ENCODE peak calls at places on chromosomes 5 and 9, in five cellular contexts. One of them, this sample, is unnamed.

GRCh38 chr9:33506626-33507370 is 17.3 kb upstream of the ANKRD18B start:
- DNase-seq in WERI-Rb-1: no peak
- DNase-seq in heart right ventricle: no peak
- DNase-seq in CD8-positive, alpha-beta T cell: no peak
- DNase-seq in activated CD8-positive, alpha-beta T cell treated with anti-CD3 and anti-CD28 coated beads for 36 hours: peak
- DNase-seq in this sample: peak

GRCh38 chr5:132260714-132261615 is 3.5 kb downstream of the PDLIM4 start:
- DNase-seq in activated CD8-positive, alpha-beta T cell treated with anti-CD3 and anti-CD28 coated beads for 36 hours: peak
- DNase-seq in heart right ventricle: peak
- DNase-seq in CD8-positive, alpha-beta T cell: no peak
- DNase-seq in WERI-Rb-1: peak
- DNase-seq in this sample: peak

GRCh38 chr5:135255461-135256178 is 143.4 kb downstream of the MACROH2A1 start:
- DNase-seq in activated CD8-positive, alpha-beta T cell treated with anti-CD3 and anti-CD28 coated beads for 36 hours: no peak
- DNase-seq in heart right ventricle: no peak
- DNase-seq in WERI-Rb-1: no peak
- DNase-seq in CD8-positive, alpha-beta T cell: no peak
- DNase-seq in this sample: no peak

GRCh38 chr5:179023528-179024189 is at the start of gene ZNF879:
- DNase-seq in heart right ventricle: peak
- DNase-seq in WERI-Rb-1: peak
- DNase-seq in activated CD8-positive, alpha-beta T cell treated with anti-CD3 and anti-CD28 coated beads for 36 hours: peak
- DNase-seq in CD8-positive, alpha-beta T cell: peak
- DNase-seq in this sample: peak

GRCh38 chr5:81207009-81207408 is 26.1 kb upstream of the CKMT2 start:
- DNase-seq in CD8-positive, alpha-beta T cell: no peak
- DNase-seq in heart right ventricle: no peak
- DNase-seq in WERI-Rb-1: no peak
- DNase-seq in activated CD8-positive, alpha-beta T cell treated with anti-CD3 and anti-CD28 coated beads for 36 hours: peak
- DNase-seq in this sample: no peak

GRCh38 chr5:71904852-71905251 is 185.8 kb downstream of the CARTPT start:
- DNase-seq in heart right ventricle: no peak
- DNase-seq in activated CD8-positive, alpha-beta T cell treated with anti-CD3 and anti-CD28 coated beads for 36 hours: no peak
- DNase-seq in CD8-positive, alpha-beta T cell: no peak
- DNase-seq in WERI-Rb-1: no peak
- DNase-seq in this sample: no peak

GRCh38 chr9:135075234-135076142 is 12.0 kb upstream of the OLFM1 start:
- DNase-seq in CD8-positive, alpha-beta T cell: no peak
- DNase-seq in heart right ventricle: peak
- DNase-seq in WERI-Rb-1: peak
- DNase-seq in activated CD8-positive, alpha-beta T cell treated with anti-CD3 and anti-CD28 coated beads for 36 hours: no peak
- DNase-seq in this sample: no peak

GRCh38 chr9:81607593-81608288 is 81.6 kb downstream of the TLE1 start:
- DNase-seq in WERI-Rb-1: no peak
- DNase-seq in heart right ventricle: no peak
- DNase-seq in activated CD8-positive, alpha-beta T cell treated with anti-CD3 and anti-CD28 coated beads for 36 hours: no peak
- DNase-seq in CD8-positive, alpha-beta T cell: no peak
- DNase-seq in this sample: no peak

GRCh38 chr9:136690841-136691261 is 3.6 kb upstream of the AGPAT2 start:
- DNase-seq in activated CD8-positive, alpha-beta T cell treated with anti-CD3 and anti-CD28 coated beads for 36 hours: no peak
- DNase-seq in CD8-positive, alpha-beta T cell: no peak
- DNase-seq in heart right ventricle: peak
- DNase-seq in WERI-Rb-1: no peak
- DNase-seq in this sample: no peak

GRCh38 chr5:16346380-16346779 is 119.2 kb downstream of the ZNF622 start:
- DNase-seq in heart right ventricle: no peak
- DNase-seq in CD8-positive, alpha-beta T cell: no peak
- DNase-seq in activated CD8-positive, alpha-beta T cell treated with anti-CD3 and anti-CD28 coated beads for 36 hours: no peak
- DNase-seq in WERI-Rb-1: no peak
- DNase-seq in this sample: no peak

GRCh38 chr5:16350816-16351215 is 114.8 kb downstream of the ZNF622 start:
- DNase-seq in heart right ventricle: peak
- DNase-seq in CD8-positive, alpha-beta T cell: no peak
- DNase-seq in WERI-Rb-1: no peak
- DNase-seq in activated CD8-positive, alpha-beta T cell treated with anti-CD3 and anti-CD28 coated beads for 36 hours: no peak
- DNase-seq in this sample: no peak

GRCh38 chr5:16345454-16345853 is 120.1 kb downstream of the ZNF622 start:
- DNase-seq in activated CD8-positive, alpha-beta T cell treated with anti-CD3 and anti-CD28 coated beads for 36 hours: no peak
- DNase-seq in CD8-positive, alpha-beta T cell: no peak
- DNase-seq in WERI-Rb-1: no peak
- DNase-seq in heart right ventricle: no peak
- DNase-seq in this sample: no peak
- TF ChIP-seq CTCF in activated CD8-positive, alpha-beta T cell treated with anti-CD3 and anti-CD28 coated beads for 36 hours: no peak
- TF ChIP-seq CTCF in CD8-positive, alpha-beta T cell: no peak
- TF ChIP-seq CTCF in WERI-Rb-1: peak
- TF ChIP-seq CTCF in heart right ventricle: no peak
- TF ChIP-seq CTCF in this sample: peak

GRCh38 chr9:26655166-26655565 is 237.4 kb downstream of the CAAP1 start:
- DNase-seq in WERI-Rb-1: no peak
- DNase-seq in activated CD8-positive, alpha-beta T cell treated with anti-CD3 and anti-CD28 coated beads for 36 hours: no peak
- DNase-seq in CD8-positive, alpha-beta T cell: no peak
- DNase-seq in heart right ventricle: no peak
- DNase-seq in this sample: no peak
- TF ChIP-seq CTCF in WERI-Rb-1: no peak
- TF ChIP-seq CTCF in activated CD8-positive, alpha-beta T cell treated with anti-CD3 and anti-CD28 coated beads for 36 hours: no peak
- TF ChIP-seq CTCF in CD8-positive, alpha-beta T cell: no peak
- TF ChIP-seq CTCF in heart right ventricle: no peak
- TF ChIP-seq CTCF in this sample: no peak

DNA sequence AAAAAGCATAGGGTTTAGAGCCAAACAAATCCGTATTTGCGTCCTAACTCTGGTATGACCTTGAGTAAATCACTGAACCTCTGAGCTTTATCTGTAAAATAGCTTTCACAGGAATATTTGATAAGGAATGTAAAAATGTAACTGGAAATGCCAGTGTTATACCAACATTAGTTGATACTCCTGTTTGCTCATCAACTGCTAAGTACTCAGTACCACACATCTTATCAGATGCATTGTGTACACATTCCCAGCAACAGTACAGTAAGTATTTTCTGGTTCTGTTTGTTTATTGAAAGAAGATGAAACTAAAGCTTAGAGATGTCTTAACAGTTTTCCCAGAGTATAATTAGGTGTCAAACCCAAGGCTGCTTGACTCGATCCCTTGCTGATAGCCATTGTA is 21.5 kb downstream of the SNAPC3 start:
- DNase-seq in WERI-Rb-1: no peak
- DNase-seq in heart right ventricle: no peak
- DNase-seq in CD8-positive, alpha-beta T cell: no peak
- DNase-seq in activated CD8-positive, alpha-beta T cell treated with anti-CD3 and anti-CD28 coated beads for 36 hours: no peak
- DNase-seq in this sample: no peak
- TF ChIP-seq CTCF in WERI-Rb-1: no peak
- TF ChIP-seq CTCF in heart right ventricle: no peak
- TF ChIP-seq CTCF in CD8-positive, alpha-beta T cell: no peak
- TF ChIP-seq CTCF in activated CD8-positive, alpha-beta T cell treated with anti-CD3 and anti-CD28 coated beads for 36 hours: no peak
- TF ChIP-seq CTCF in this sample: no peak

DNA sequence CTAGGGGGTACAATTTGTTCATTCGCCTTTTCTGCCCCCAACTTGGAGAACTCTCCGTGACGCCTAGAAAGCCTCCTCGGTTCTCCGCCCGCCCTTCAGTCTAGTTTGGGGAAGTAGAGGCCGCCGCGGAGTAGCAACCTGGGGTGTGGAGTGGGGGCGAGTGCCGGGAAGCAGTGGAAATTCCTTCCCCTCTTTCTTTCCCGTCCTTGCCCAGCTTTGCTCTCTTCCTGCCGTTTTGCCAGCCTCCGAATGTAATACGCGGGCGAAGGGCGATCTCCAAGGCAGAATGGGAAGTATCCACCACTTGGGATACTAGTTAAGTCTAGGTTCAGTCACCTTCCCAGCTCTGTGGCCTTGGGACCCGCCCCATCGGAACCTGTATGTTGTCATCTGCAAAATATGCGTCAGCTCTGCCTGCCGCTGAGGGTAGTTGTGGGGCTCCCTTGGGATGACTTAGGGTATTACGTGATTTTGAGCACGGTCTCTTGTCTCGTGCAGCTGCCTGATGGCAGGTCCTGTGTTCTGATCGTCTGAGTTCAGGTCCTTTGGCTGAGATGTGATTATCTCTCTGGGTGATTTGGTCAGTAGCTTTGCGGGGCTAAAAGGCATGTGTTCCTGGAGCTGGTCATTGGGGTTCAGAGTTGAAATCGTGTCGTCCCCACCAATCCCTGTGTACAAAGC is 726 bp downstream of the PAM start:
- DNase-seq in WERI-Rb-1: peak
- DNase-seq in heart right ventricle: peak
- DNase-seq in CD8-positive, alpha-beta T cell: peak
- DNase-seq in activated CD8-positive, alpha-beta T cell treated with anti-CD3 and anti-CD28 coated beads for 36 hours: peak
- DNase-seq in this sample: peak
- TF ChIP-seq CTCF in WERI-Rb-1: no peak
- TF ChIP-seq CTCF in heart right ventricle: no peak
- TF ChIP-seq CTCF in CD8-positive, alpha-beta T cell: no peak
- TF ChIP-seq CTCF in activated CD8-positive, alpha-beta T cell treated with anti-CD3 and anti-CD28 coated beads for 36 hours: no peak
- TF ChIP-seq CTCF in this sample: peak

GRCh38 chr9:89234186-89234585 is 55.6 kb upstream of the SHC3 start:
- DNase-seq in CD8-positive, alpha-beta T cell: no peak
- DNase-seq in WERI-Rb-1: no peak
- DNase-seq in activated CD8-positive, alpha-beta T cell treated with anti-CD3 and anti-CD28 coated beads for 36 hours: no peak
- DNase-seq in heart right ventricle: no peak
- DNase-seq in this sample: no peak

GRCh38 chr9:89236955-89237573 is 58.4 kb upstream of the SHC3 start:
- DNase-seq in CD8-positive, alpha-beta T cell: no peak
- DNase-seq in heart right ventricle: no peak
- DNase-seq in activated CD8-positive, alpha-beta T cell treated with anti-CD3 and anti-CD28 coated beads for 36 hours: no peak
- DNase-seq in WERI-Rb-1: no peak
- DNase-seq in this sample: no peak

GRCh38 chr9:89234636-89235035 is 56.0 kb upstream of the SHC3 start:
- DNase-seq in WERI-Rb-1: peak
- DNase-seq in activated CD8-positive, alpha-beta T cell treated with anti-CD3 and anti-CD28 coated beads for 36 hours: peak
- DNase-seq in CD8-positive, alpha-beta T cell: no peak
- DNase-seq in heart right ventricle: no peak
- DNase-seq in this sample: no peak
- TF ChIP-seq CTCF in WERI-Rb-1: peak
- TF ChIP-seq CTCF in activated CD8-positive, alpha-beta T cell treated with anti-CD3 and anti-CD28 coated beads for 36 hours: no peak
- TF ChIP-seq CTCF in CD8-positive, alpha-beta T cell: no peak
- TF ChIP-seq CTCF in heart right ventricle: no peak
- TF ChIP-seq CTCF in this sample: peak

DNA sequence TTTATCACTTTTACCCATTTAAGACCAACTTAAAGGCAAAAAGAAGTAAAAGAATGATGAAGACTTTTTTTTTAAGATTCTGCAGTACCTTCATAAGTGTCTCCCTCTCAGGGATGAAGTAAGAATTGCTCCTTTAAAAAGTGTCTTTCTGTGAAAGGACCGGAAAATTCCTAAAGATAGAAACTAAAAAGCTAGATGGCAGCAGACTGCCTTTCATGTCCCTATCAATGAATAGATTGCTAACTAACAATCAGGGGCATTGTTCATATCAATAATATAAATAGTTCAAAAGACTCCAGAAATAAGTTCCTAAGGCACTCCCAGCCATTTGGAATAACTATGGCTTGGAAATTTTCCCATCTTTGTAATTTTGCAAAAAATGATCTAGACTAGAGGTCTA is 558.0 kb downstream of the PDE4D start:
- DNase-seq in WERI-Rb-1: no peak
- DNase-seq in heart right ventricle: no peak
- DNase-seq in CD8-positive, alpha-beta T cell: no peak
- DNase-seq in activated CD8-positive, alpha-beta T cell treated with anti-CD3 and anti-CD28 coated beads for 36 hours: no peak
- DNase-seq in this sample: no peak
- TF ChIP-seq CTCF in WERI-Rb-1: no peak
- TF ChIP-seq CTCF in heart right ventricle: no peak
- TF ChIP-seq CTCF in CD8-positive, alpha-beta T cell: no peak
- TF ChIP-seq CTCF in activated CD8-positive, alpha-beta T cell treated with anti-CD3 and anti-CD28 coated beads for 36 hours: no peak
- TF ChIP-seq CTCF in this sample: peak

GRCh38 chr9:130846487-130847305 is 11.6 kb downstream of the ABL1 start:
- DNase-seq in heart right ventricle: no peak
- DNase-seq in WERI-Rb-1: no peak
- DNase-seq in CD8-positive, alpha-beta T cell: no peak
- DNase-seq in activated CD8-positive, alpha-beta T cell treated with anti-CD3 and anti-CD28 coated beads for 36 hours: no peak
- DNase-seq in this sample: peak

GRCh38 chr9:130845901-130846381 is 10.9 kb downstream of the ABL1 start:
- DNase-seq in WERI-Rb-1: no peak
- DNase-seq in heart right ventricle: peak
- DNase-seq in activated CD8-positive, alpha-beta T cell treated with anti-CD3 and anti-CD28 coated beads for 36 hours: no peak
- DNase-seq in CD8-positive, alpha-beta T cell: no peak
- DNase-seq in this sample: peak

GRCh38 chr9:130845254-130845653 is 10.2 kb downstream of the ABL1 start:
- DNase-seq in WERI-Rb-1: no peak
- DNase-seq in CD8-positive, alpha-beta T cell: no peak
- DNase-seq in activated CD8-positive, alpha-beta T cell treated with anti-CD3 and anti-CD28 coated beads for 36 hours: no peak
- DNase-seq in heart right ventricle: no peak
- DNase-seq in this sample: no peak

GRCh38 chr9:130849356-130849755 is 14.3 kb downstream of the ABL1 start:
- DNase-seq in activated CD8-positive, alpha-beta T cell treated with anti-CD3 and anti-CD28 coated beads for 36 hours: no peak
- DNase-seq in WERI-Rb-1: no peak
- DNase-seq in CD8-positive, alpha-beta T cell: no peak
- DNase-seq in heart right ventricle: no peak
- DNase-seq in this sample: no peak

DNA sequence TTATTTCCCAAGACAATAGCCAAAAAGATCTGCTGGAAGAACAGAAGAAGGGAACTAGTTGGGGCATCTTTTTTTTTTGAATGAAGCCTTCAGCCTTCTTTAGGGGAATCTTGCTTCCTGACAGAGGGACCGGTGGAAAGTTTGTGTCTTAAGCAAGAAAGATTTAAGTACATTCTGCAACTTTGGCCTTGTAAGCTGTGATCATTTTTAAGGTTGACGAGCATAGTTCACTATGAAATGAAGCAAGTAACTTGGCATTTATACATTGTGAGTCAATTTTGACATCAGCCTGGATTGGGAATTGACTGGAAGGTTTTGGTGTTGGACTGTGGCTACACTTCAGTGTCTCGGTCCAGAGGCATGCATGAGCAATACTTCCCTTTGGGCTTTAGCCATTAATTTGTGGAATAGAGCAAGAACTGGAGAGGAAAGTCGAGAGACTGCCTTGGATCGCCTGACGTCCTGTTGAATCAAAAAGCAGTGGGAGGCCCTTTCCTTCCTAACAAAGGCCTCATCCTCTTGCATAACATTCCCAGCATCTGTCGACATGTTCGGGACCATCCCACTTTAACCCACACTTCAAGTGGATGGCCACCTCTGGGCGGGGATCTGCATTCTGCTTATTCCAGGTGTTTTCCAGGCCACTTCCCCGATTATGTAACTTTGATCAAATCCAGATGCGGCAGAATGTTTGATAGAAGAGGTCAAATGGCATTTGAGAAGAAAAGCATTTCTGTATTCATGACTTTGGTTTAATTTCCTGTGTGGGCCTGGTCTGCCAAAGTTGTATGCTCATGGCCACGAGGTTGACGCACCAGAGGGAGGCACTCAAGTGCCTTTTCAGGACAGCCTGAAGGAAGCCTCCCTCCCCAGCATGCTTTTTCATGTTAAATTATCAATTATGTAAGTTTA is 12.5 kb downstream of the ABL1 start:
- DNase-seq in heart right ventricle: peak
- DNase-seq in activated CD8-positive, alpha-beta T cell treated with anti-CD3 and anti-CD28 coated beads for 36 hours: no peak
- DNase-seq in WERI-Rb-1: no peak
- DNase-seq in CD8-positive, alpha-beta T cell: no peak
- DNase-seq in this sample: peak
- TF ChIP-seq CTCF in heart right ventricle: no peak
- TF ChIP-seq CTCF in activated CD8-positive, alpha-beta T cell treated with anti-CD3 and anti-CD28 coated beads for 36 hours: no peak
- TF ChIP-seq CTCF in WERI-Rb-1: peak
- TF ChIP-seq CTCF in CD8-positive, alpha-beta T cell: no peak
- TF ChIP-seq CTCF in this sample: peak